ENCODE peak calls at places on chromosomes 2 and 18, in six cellular contexts. X, E, J, Q, H and T are unnamed samples.
A peak's percentile ranks its signal among the peaks of the same experiment; 100 is the strongest.

GRCh38 chr2:17976871-17977746 is 98.6 kb downstream of the KCNS3 start:
- DNase-seq in H (no peak), X (peak; percentile 85), J (peak; percentile 96), E (no peak), Q (no peak), T (no peak)

GRCh38 chr2:61340242-61340641 is 130.6 kb downstream of the USP34 start:
- DNase-seq in Q (no peak), E (no peak), H (no peak), X (no peak), J (peak; percentile 33), T (no peak)

GRCh38 chr2:108287169-108287568 is 1.5 kb upstream of the SULT1C2 start:
- DNase-seq in J (no peak), E (no peak), X (no peak), Q (no peak), H (no peak), T (no peak)

GRCh38 chr2:149787206-149787605 is 199.6 kb upstream of the MMADHC start:
- DNase-seq in Q (no peak), J (no peak), H (no peak), E (no peak), X (no peak), T (no peak)

GRCh38 chr2:8229546-8229986 is 452.3 kb upstream of the ID2 start:
- DNase-seq in J (no peak), Q (no peak), E (peak; percentile 86), X (peak; percentile 86), H (peak; percentile 24), T (no peak)

GRCh38 chr18:47767699-47768098 is 162.8 kb downstream of the SMAD2 start:
- DNase-seq in J (no peak), H (no peak), E (no peak), Q (no peak), X (no peak), T (no peak)

GRCh38 chr2:218327451-218327850 is 29.2 kb upstream of the CATIP start:
- DNase-seq in X (no peak), Q (no peak), J (no peak), H (no peak), E (no peak), T (no peak)

GRCh38 chr2:86037795-86038192 is 67.9 kb downstream of the POLR1A start:
- DNase-seq in E (peak; percentile 20), Q (no peak), X (no peak), H (no peak), J (no peak), T (no peak)

GRCh38 chr2:38535745-38536506 is 66.8 kb downstream of the HNRNPLL start:
- DNase-seq in E (peak; percentile 92), X (peak; percentile 86), H (peak; percentile 92), J (peak; percentile 15), Q (peak; percentile 67), T (peak; percentile 67)

GRCh38 chr2:37843554-37843953 is 81.5 kb upstream of the RMDN2 start:
- DNase-seq in H (no peak), Q (no peak), J (no peak), X (no peak), E (no peak), T (no peak)

GRCh38 chr2:9778012-9778411 is 65.3 kb upstream of the TAF1B start:
- DNase-seq in J (no peak), H (no peak), E (no peak), X (no peak), Q (no peak), T (no peak)

GRCh38 chr2:107597507-107597906 is 229.2 kb upstream of the RGPD4 start:
- DNase-seq in Q (no peak), H (no peak), X (no peak), J (no peak), E (no peak), T (no peak)

GRCh38 chr2:173048901-173049661 is 26.6 kb upstream of the MAP3K20 start:
- DNase-seq in J (peak; percentile 98), E (no peak), X (peak; percentile 85), H (peak; percentile 47), Q (no peak), T (no peak)

GRCh38 chr2:62283147-62283546 is 87.2 kb downstream of the B3GNT2 start:
- DNase-seq in E (no peak), X (no peak), J (no peak), H (no peak), Q (no peak), T (no peak)

GRCh38 chr2:170745263-170745662 is 24.9 kb upstream of the ERICH2 start:
- DNase-seq in J (no peak), Q (no peak), H (no peak), E (no peak), X (no peak), T (no peak)

GRCh38 chr2:55581435-55581834 is 36.0 kb downstream of the PPP4R3B start:
- DNase-seq in X (no peak), H (peak; percentile 8), E (no peak), J (no peak), Q (no peak), T (no peak)

GRCh38 chr2:199490049-199490448 is 32.3 kb upstream of the SATB2 start:
- DNase-seq in E (no peak), X (no peak), H (no peak), Q (no peak), J (no peak), T (no peak)